ENCODE peak calls at places on chromosomes 11 and 22, in nine cellular contexts. L is HepG2, E is adipocyte, O is astrocyte of the spinal cord, N is kidney epithelial cell, Y is spleen, V is tibial nerve, C is aorta, A is HL-60. S is an unnamed sample.

GRCh38 chr11:9827700-9828099 is 163.8 kb downstream of the SWAP70 start:
- DNase-seq in E (no peak), L (no peak), N (no peak), A (no peak), O (no peak), V (no peak), C (no peak), Y (no peak), S (no peak)

GRCh38 chr22:23325183-23325582 is 144.9 kb downstream of the BCR start:
- DNase-seq in O (no peak), C (no peak), A (no peak), N (no peak), L (no peak), Y (no peak), E (no peak), V (no peak), S (no peak)

GRCh38 chr11:104830080-104830479 is 68.2 kb downstream of the CASP12 start:
- DNase-seq in E (peak), N (no peak), O (peak), Y (no peak), V (no peak), C (no peak), A (no peak), L (no peak), S (no peak)

GRCh38 chr11:43830928-43831440 is 49.6 kb upstream of the ALKBH3 start:
- DNase-seq in N (peak), E (peak), V (no peak), L (peak), O (peak), A (peak), Y (no peak), C (peak), S (no peak)

GRCh38 chr11:89737116-89737515 is 27.0 kb downstream of the TRIM77 start:
- DNase-seq in E (no peak), C (no peak), N (no peak), Y (no peak), L (no peak), V (no peak), O (no peak), A (no peak), S (no peak)

GRCh38 chr11:45906965-45907591 is at the start of gene FREY1:
- DNase-seq in V (no peak), E (no peak), O (no peak), Y (no peak), C (no peak), L (no peak), A (no peak), N (no peak), S (no peak)

GRCh38 chr22:44120314-44120704 is 60.4 kb upstream of the PARVG start:
- DNase-seq in A (no peak), C (no peak), Y (peak), E (no peak), O (no peak), L (no peak), N (no peak), V (no peak), S (no peak)

GRCh38 chr11:1942541-1943260 is 4.4 kb upstream of the MRPL23 start:
- DNase-seq in A (no peak), O (no peak), Y (peak), N (no peak), V (no peak), L (no peak), E (no peak), C (peak), S (no peak)

GRCh38 chr22:18032455-18033101 is 8.2 kb upstream of the MICAL3 start:
- DNase-seq in L (no peak), V (no peak), O (peak), A (no peak), C (no peak), E (peak), N (peak), Y (no peak), S (no peak)

GRCh38 chr11:102406099-102406498 is 46.5 kb downstream of the TMEM123 start:
- DNase-seq in Y (no peak), V (no peak), N (no peak), O (no peak), C (no peak), E (no peak), L (no peak), A (no peak), S (no peak)

GRCh38 chr11:44426119-44426518 is 116.2 kb upstream of the ALX4 start:
- DNase-seq in L (no peak), Y (no peak), C (no peak), N (no peak), V (no peak), E (no peak), A (no peak), O (no peak), S (no peak)

GRCh38 chr11:114762437-114762836 is 84.1 kb downstream of the NXPE2 start:
- DNase-seq in V (peak), E (peak), N (no peak), O (peak), L (peak), Y (no peak), A (peak), C (peak), S (no peak)

GRCh38 chr11:95338430-95338991 is 107.5 kb upstream of the SESN3 start:
- DNase-seq in L (no peak), N (no peak), A (no peak), O (peak), E (peak), Y (peak), V (peak), C (peak), S (no peak)

GRCh38 chr22:50272103-50272782 is 2.1 kb upstream of the MAPK11 start:
- DNase-seq in A (no peak), L (no peak), O (no peak), C (no peak), Y (no peak), N (no peak), V (no peak), E (no peak), S (no peak)

GRCh38 chr22:50606126-50606525 is 5.5 kb downstream of the MAPK8IP2 start:
- DNase-seq in V (no peak), A (no peak), E (no peak), L (no peak), Y (no peak), C (no peak), N (no peak), O (no peak), S (no peak)

GRCh38 chr11:47672283-47672730 is 29.9 kb upstream of the MTCH2 start:
- DNase-seq in C (no peak), N (no peak), A (no peak), L (no peak), Y (no peak), V (no peak), E (no peak), O (no peak), S (no peak)

GRCh38 chr11:20489948-20490347 is 102.4 kb downstream of the PRMT3 start:
- DNase-seq in N (no peak), V (no peak), L (no peak), C (no peak), O (no peak), A (no peak), E (no peak), Y (no peak), S (no peak)

GRCh38 chr11:70243912-70244652 is 26.4 kb upstream of the PPFIA1 start:
- DNase-seq in L (no peak), E (no peak), C (no peak), O (no peak), N (no peak), V (no peak), A (no peak), Y (no peak), S (no peak)

GRCh38 chr11:128680906-128681305 is 13.0 kb upstream of the FLI1 start:
- DNase-seq in V (no peak), A (no peak), L (no peak), Y (no peak), E (no peak), O (no peak), N (no peak), C (no peak), S (no peak)

GRCh38 chr22:24198682-24199052 is 17.4 kb downstream of the SUSD2 start:
- DNase-seq in Y (no peak), L (no peak), E (no peak), O (no peak), V (no peak), C (no peak), A (no peak), N (no peak), S (no peak)

GRCh38 chr11:122439911-122440782 is 215.4 kb upstream of the UBASH3B start:
- DNase-seq in N (peak), Y (no peak), L (peak), C (no peak), O (peak), A (peak), V (no peak), E (peak), S (no peak)

GRCh38 chr11:45045692-45046471 is 95.2 kb upstream of the TP53I11 start:
- DNase-seq in A (peak), V (peak), C (peak), N (peak), L (no peak), O (peak), Y (peak), E (peak), S (no peak)

GRCh38 chr11:67397536-67397935 is 4.1 kb downstream of the PPP1CA start:
- DNase-seq in N (no peak), V (no peak), E (no peak), O (no peak), Y (no peak), L (no peak), A (no peak), C (no peak), S (no peak)

GRCh38 chr22:40919446-40919845 is 31.7 kb upstream of the RBX1 start:
- DNase-seq in L (no peak), O (no peak), V (no peak), C (no peak), Y (no peak), E (peak), N (no peak), A (no peak), S (no peak)

GRCh38 chr22:45504703-45505341 is 2.1 kb downstream of the FBLN1 start:
- DNase-seq in E (peak), N (no peak), V (no peak), L (no peak), C (peak), A (peak), O (peak), Y (no peak), S (no peak)

GRCh38 chr22:22910272-22911240 is 22.9 kb downstream of the IGLL5 start:
- DNase-seq in A (no peak), E (no peak), C (peak), N (no peak), O (no peak), V (no peak), Y (peak), L (no peak), S (no peak)

GRCh38 chr11:69924308-69925161 is 105.3 kb upstream of the FGF3 start:
- DNase-seq in N (no peak), E (no peak), L (no peak), C (peak), V (no peak), A (no peak), Y (no peak), O (no peak), S (no peak)

GRCh38 chr22:26172389-26172990 is 3.2 kb downstream of the SEZ6L start:
- DNase-seq in E (peak), O (peak), A (peak), Y (no peak), N (no peak), V (no peak), C (no peak), L (peak), S (no peak)

GRCh38 chr11:3000032-3000961 is 8.2 kb upstream of the NAP1L4 start:
- DNase-seq in E (peak), A (no peak), Y (no peak), C (peak), N (no peak), V (no peak), L (no peak), O (peak), S (no peak)

GRCh38 chr11:44617671-44618461 is 52.4 kb downstream of the CD82 start:
- DNase-seq in Y (peak), E (no peak), L (no peak), A (no peak), N (no peak), O (no peak), V (peak), C (peak), S (no peak)

GRCh38 chr22:45775062-45775461 is 103.4 kb downstream of the ATXN10 start:
- DNase-seq in V (no peak), N (no peak), Y (no peak), C (no peak), A (no peak), L (no peak), E (no peak), O (no peak), S (no peak)

GRCh38 chr22:20822240-20822639 is 36.4 kb downstream of the PI4KA start:
- DNase-seq in N (no peak), E (no peak), C (no peak), A (no peak), L (no peak), Y (no peak), O (no peak), V (no peak), S (no peak)
- H3K4me3 ChIP-seq in N (no peak), E (no peak), C (no peak), A (no peak), L (no peak), Y (no peak), O (no peak), V (no peak), S (no peak)

DNA sequence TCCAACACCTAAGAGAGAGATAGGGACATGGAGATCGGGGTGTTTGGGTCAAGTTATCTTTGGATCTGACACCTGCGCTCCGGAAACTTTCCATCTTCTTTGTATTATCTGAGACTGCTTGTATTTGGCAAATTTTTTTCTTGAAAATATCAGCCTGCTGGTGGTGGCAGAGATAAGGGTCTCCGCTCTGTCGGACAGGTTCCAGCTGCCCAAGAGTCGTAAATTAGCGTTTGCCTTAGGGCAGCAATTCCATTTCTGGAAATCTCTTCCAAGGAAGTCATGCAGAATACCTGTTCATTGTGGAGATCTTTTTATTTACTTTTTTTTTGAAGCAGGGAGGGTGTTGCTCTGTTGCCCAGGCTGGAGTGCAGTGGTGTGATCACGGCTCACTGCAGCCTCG is 19.5 kb upstream of the CSNK1E start:
- DNase-seq in C (no peak), L (no peak), V (no peak), N (no peak), Y (no peak), E (no peak), A (no peak), O (no peak), S (no peak)
- H3K4me3 ChIP-seq in C (no peak), L (peak), V (no peak), N (no peak), Y (no peak), E (no peak), A (no peak), O (peak), S (peak)

GRCh38 chr11:22432331-22433065 is 94.3 kb downstream of the SLC17A6 start:
- DNase-seq in Y (peak), L (no peak), V (peak), N (no peak), A (no peak), C (peak), E (no peak), O (peak), S (no peak)
- H3K4me3 ChIP-seq in Y (peak), L (no peak), V (peak), N (peak), A (no peak), C (no peak), E (peak), O (peak), S (no peak)

DNA sequence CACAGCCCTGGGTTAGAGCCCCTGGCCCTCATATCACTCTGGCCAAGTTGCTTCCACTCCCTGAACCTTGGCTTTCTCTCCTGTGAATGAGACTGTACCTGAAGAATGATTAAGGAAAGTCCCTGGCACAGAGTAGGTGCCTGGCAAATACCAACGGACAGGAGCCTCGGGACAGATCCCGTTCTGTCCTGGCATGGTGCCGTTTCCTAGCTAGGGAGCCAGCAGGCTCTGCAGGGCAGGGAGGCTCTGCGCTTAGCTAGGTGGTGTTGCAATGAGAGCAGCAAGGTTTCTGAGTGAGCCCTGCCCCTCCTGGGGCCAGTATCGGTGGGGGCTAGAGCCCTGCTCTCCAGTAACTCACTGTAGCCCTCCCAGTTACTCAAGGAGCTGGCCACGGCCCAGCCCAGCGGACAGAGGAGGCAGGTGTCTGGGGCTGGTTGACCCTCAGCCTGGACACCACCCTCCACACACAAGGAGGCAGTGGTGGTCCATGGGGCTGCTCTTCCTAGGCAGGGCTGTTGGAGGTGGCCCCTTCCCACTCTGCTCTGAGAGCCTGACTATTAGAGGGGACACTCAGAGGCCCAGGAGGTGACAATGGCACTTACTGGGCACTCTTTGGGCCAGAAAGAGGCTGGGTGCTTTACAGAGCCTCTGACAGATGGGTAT is 74.4 kb downstream of the NFAM1 start:
- DNase-seq in C (no peak), A (no peak), V (no peak), N (no peak), Y (no peak), L (no peak), O (no peak), E (no peak), S (no peak)
- H3K4me3 ChIP-seq in C (no peak), A (no peak), V (no peak), N (no peak), Y (no peak), L (no peak), O (no peak), E (no peak), S (no peak)

GRCh38 chr11:132638421-132638820 is 893.9 kb downstream of the OPCML start:
- DNase-seq in V (no peak), C (no peak), O (no peak), A (no peak), N (no peak), E (no peak), L (no peak), Y (no peak), S (no peak)

GRCh38 chr11:132627981-132628380 is 904.3 kb downstream of the OPCML start:
- DNase-seq in N (no peak), C (no peak), Y (no peak), O (no peak), L (no peak), E (no peak), A (no peak), V (no peak), S (no peak)

GRCh38 chr11:132631956-132632355 is 900.3 kb downstream of the OPCML start:
- DNase-seq in C (no peak), O (no peak), N (no peak), L (no peak), Y (no peak), A (no peak), E (peak), V (no peak), S (no peak)

DNA sequence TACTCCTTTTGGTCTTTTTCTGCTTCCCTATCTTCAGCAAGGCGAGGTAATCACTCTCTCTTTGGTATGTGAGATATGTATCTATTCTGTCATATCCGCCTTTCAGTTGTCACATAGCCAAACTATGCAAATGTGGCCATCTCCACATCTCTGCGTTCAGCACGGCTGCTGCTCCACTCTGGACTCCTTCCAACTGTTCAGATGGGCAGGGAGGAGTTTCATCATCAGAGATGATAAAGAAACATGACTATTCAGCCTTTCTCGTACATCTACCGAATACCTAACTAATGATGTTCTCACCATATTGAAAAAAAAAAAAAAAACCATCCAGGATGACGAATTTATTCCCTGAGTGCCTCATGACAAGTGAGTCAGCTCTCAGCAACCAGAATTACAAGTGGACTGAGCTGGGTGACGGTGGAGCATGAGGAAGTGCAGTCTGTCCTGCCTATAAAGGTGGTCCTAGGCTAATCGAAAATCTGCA is 899.6 kb downstream of the OPCML start:
- DNase-seq in O (peak), N (peak), L (no peak), V (no peak), Y (no peak), E (peak), A (no peak), C (no peak), S (no peak)
- H3K4me3 ChIP-seq in O (no peak), N (no peak), L (no peak), V (no peak), Y (no peak), E (peak), A (no peak), C (no peak), S (no peak)

GRCh38 chr22:27377501-27377900 is 424.1 kb downstream of the MN1 start:
- DNase-seq in L (no peak), A (no peak), E (no peak), C (no peak), Y (no peak), V (no peak), O (no peak), N (no peak), S (no peak)

GRCh38 chr22:27378343-27378800 is 423.2 kb downstream of the MN1 start:
- DNase-seq in N (no peak), V (no peak), E (no peak), C (no peak), Y (no peak), A (no peak), L (no peak), O (peak), S (no peak)

GRCh38 chr22:27380826-27381225 is 420.7 kb downstream of the MN1 start:
- DNase-seq in L (no peak), Y (no peak), E (no peak), N (no peak), V (no peak), A (no peak), O (no peak), C (no peak), S (no peak)

GRCh38 chr22:27377901-27378300 is 423.7 kb downstream of the MN1 start:
- DNase-seq in E (peak), V (no peak), O (no peak), N (no peak), C (no peak), A (no peak), Y (no peak), L (no peak), S (no peak)

DNA sequence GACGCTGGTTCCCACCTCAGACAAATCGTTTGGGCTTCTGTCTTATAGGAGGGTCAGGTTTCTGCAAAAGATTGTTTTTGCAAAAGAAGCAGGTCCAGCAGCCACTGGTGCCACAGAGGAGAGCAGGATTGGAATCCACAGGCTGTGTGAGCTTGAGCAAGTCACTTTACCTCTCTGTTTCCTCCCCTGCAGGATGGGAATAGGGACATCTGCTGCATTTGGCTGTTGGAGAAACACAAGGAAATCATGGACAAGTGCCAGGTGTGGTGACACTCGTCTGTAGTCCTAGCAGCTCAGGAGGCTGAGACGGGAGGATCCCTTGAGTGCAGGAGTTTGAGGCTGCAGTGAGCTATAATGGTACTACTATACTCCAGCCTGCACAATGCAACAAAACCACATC is 422.6 kb downstream of the MN1 start:
- DNase-seq in E (no peak), A (no peak), O (no peak), Y (no peak), N (no peak), L (no peak), V (no peak), C (no peak), S (no peak)
- H3K4me3 ChIP-seq in E (no peak), A (no peak), O (no peak), Y (no peak), N (no peak), L (no peak), V (no peak), C (no peak), S (no peak)

DNA sequence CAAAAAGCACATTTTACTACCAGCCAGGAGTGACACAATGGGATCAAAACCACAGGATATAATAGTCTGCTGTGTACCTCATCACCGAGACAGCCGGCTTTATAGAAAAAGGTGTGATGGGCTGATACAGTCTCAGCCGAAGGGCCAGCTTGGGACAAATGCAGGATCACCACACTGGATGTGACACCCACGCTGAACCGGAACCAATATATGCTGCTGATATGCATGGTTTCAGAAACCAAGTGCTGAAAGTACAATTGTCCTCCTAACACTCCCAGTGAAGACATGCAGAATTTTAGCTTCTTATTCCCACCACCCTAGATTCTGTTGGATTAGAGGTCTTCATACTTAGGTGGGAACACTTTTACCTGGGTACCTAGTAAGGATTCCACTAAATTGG is 97.0 kb upstream of the LDLRAD3 start:
- DNase-seq in E (no peak), N (no peak), L (no peak), A (no peak), C (no peak), V (no peak), O (no peak), Y (no peak), S (no peak)
- H3K4me3 ChIP-seq in E (no peak), N (no peak), L (no peak), A (no peak), C (no peak), V (no peak), O (no peak), Y (no peak), S (no peak)

S was measured in effector memory CD4-positive, alpha-beta T cell.